ENCODE peak calls at places on chromosomes 4 and X, in seven cellular contexts. One of them, this sample, is unnamed.

GRCh38 chr4:101367201-101367600 is 19.9 kb upstream of the PPP3CA start:
- DNase-seq in DND-41: no peak
- DNase-seq in SK-MEL-5: no peak
- DNase-seq in HFFc6: peak
- DNase-seq in naive thymus-derived CD4-positive, alpha-beta T cell: no peak
- DNase-seq in activated CD4-positive, alpha-beta T cell treated with anti-CD3 and anti-CD28 coated beads, Interleukin-2, amount 50 U/mL, for 48 hours: no peak
- DNase-seq in nephron progenitor cell: no peak
- DNase-seq in this sample: no peak

GRCh38 chr4:87543835-87544461 is 14.8 kb upstream of the SPARCL1 start:
- DNase-seq in DND-41: no peak
- DNase-seq in SK-MEL-5: peak
- DNase-seq in HFFc6: peak
- DNase-seq in naive thymus-derived CD4-positive, alpha-beta T cell: no peak
- DNase-seq in activated CD4-positive, alpha-beta T cell treated with anti-CD3 and anti-CD28 coated beads, Interleukin-2, amount 50 U/mL, for 48 hours: no peak
- DNase-seq in nephron progenitor cell: no peak
- DNase-seq in this sample: no peak

GRCh38 chrX:144335402-144335801 is 451.5 kb downstream of the UBE2NL start:
- DNase-seq in DND-41: no peak
- DNase-seq in SK-MEL-5: peak
- DNase-seq in HFFc6: no peak
- DNase-seq in naive thymus-derived CD4-positive, alpha-beta T cell: no peak
- DNase-seq in activated CD4-positive, alpha-beta T cell treated with anti-CD3 and anti-CD28 coated beads, Interleukin-2, amount 50 U/mL, for 48 hours: no peak
- DNase-seq in nephron progenitor cell: no peak
- DNase-seq in this sample: no peak

GRCh38 chrX:133923113-133923512 is 62.3 kb downstream of the GPC3 start:
- DNase-seq in DND-41: peak
- DNase-seq in SK-MEL-5: no peak
- DNase-seq in HFFc6: no peak
- DNase-seq in naive thymus-derived CD4-positive, alpha-beta T cell: peak
- DNase-seq in activated CD4-positive, alpha-beta T cell treated with anti-CD3 and anti-CD28 coated beads, Interleukin-2, amount 50 U/mL, for 48 hours: peak
- DNase-seq in nephron progenitor cell: no peak
- DNase-seq in this sample: no peak

GRCh38 chrX:129600981-129601424 is 53.8 kb downstream of the APLN start:
- DNase-seq in DND-41: peak
- DNase-seq in SK-MEL-5: peak
- DNase-seq in HFFc6: no peak
- DNase-seq in naive thymus-derived CD4-positive, alpha-beta T cell: no peak
- DNase-seq in activated CD4-positive, alpha-beta T cell treated with anti-CD3 and anti-CD28 coated beads, Interleukin-2, amount 50 U/mL, for 48 hours: no peak
- DNase-seq in nephron progenitor cell: peak
- DNase-seq in this sample: peak

GRCh38 chrX:71067727-71068051 is 445 bp downstream of the SNX12 start:
- DNase-seq in DND-41: no peak
- DNase-seq in SK-MEL-5: no peak
- DNase-seq in HFFc6: no peak
- DNase-seq in naive thymus-derived CD4-positive, alpha-beta T cell: no peak
- DNase-seq in activated CD4-positive, alpha-beta T cell treated with anti-CD3 and anti-CD28 coated beads, Interleukin-2, amount 50 U/mL, for 48 hours: no peak
- DNase-seq in nephron progenitor cell: no peak
- DNase-seq in this sample: no peak

GRCh38 chr4:19993222-19993621 is 258.5 kb upstream of the SLIT2 start:
- DNase-seq in DND-41: peak
- DNase-seq in SK-MEL-5: no peak
- DNase-seq in HFFc6: no peak
- DNase-seq in naive thymus-derived CD4-positive, alpha-beta T cell: no peak
- DNase-seq in activated CD4-positive, alpha-beta T cell treated with anti-CD3 and anti-CD28 coated beads, Interleukin-2, amount 50 U/mL, for 48 hours: no peak
- DNase-seq in nephron progenitor cell: no peak
- DNase-seq in this sample: no peak

GRCh38 chr4:74105656-74106275 is 6.8 kb upstream of the CXCL2 start:
- DNase-seq in DND-41: no peak
- DNase-seq in SK-MEL-5: no peak
- DNase-seq in HFFc6: no peak
- DNase-seq in naive thymus-derived CD4-positive, alpha-beta T cell: no peak
- DNase-seq in activated CD4-positive, alpha-beta T cell treated with anti-CD3 and anti-CD28 coated beads, Interleukin-2, amount 50 U/mL, for 48 hours: no peak
- DNase-seq in nephron progenitor cell: no peak
- DNase-seq in this sample: no peak

GRCh38 chr4:55249476-55249875 is 96.6 kb upstream of the SRD5A3 start:
- DNase-seq in DND-41: no peak
- DNase-seq in SK-MEL-5: no peak
- DNase-seq in HFFc6: no peak
- DNase-seq in naive thymus-derived CD4-positive, alpha-beta T cell: no peak
- DNase-seq in activated CD4-positive, alpha-beta T cell treated with anti-CD3 and anti-CD28 coated beads, Interleukin-2, amount 50 U/mL, for 48 hours: no peak
- DNase-seq in nephron progenitor cell: no peak
- DNase-seq in this sample: no peak

GRCh38 chr4:14264437-14264836 is 636.9 kb upstream of the BOD1L1 start:
- DNase-seq in DND-41: no peak
- DNase-seq in SK-MEL-5: peak
- DNase-seq in HFFc6: no peak
- DNase-seq in naive thymus-derived CD4-positive, alpha-beta T cell: no peak
- DNase-seq in activated CD4-positive, alpha-beta T cell treated with anti-CD3 and anti-CD28 coated beads, Interleukin-2, amount 50 U/mL, for 48 hours: no peak
- DNase-seq in nephron progenitor cell: no peak
- DNase-seq in this sample: no peak

GRCh38 chrX:21374163-21374993 is at the start of gene CNKSR2:
- DNase-seq in DND-41: peak
- DNase-seq in SK-MEL-5: peak
- DNase-seq in HFFc6: no peak
- DNase-seq in naive thymus-derived CD4-positive, alpha-beta T cell: peak
- DNase-seq in activated CD4-positive, alpha-beta T cell treated with anti-CD3 and anti-CD28 coated beads, Interleukin-2, amount 50 U/mL, for 48 hours: peak
- DNase-seq in nephron progenitor cell: peak
- DNase-seq in this sample: peak

GRCh38 chrX:24646745-24647182 is 383 bp downstream of the PCYT1B start:
- DNase-seq in DND-41: no peak
- DNase-seq in SK-MEL-5: peak
- DNase-seq in HFFc6: no peak
- DNase-seq in naive thymus-derived CD4-positive, alpha-beta T cell: no peak
- DNase-seq in activated CD4-positive, alpha-beta T cell treated with anti-CD3 and anti-CD28 coated beads, Interleukin-2, amount 50 U/mL, for 48 hours: peak
- DNase-seq in nephron progenitor cell: peak
- DNase-seq in this sample: no peak

GRCh38 chr4:77395481-77395880 is 210.1 kb upstream of the CXCL13 start:
- DNase-seq in DND-41: no peak
- DNase-seq in SK-MEL-5: no peak
- DNase-seq in HFFc6: no peak
- DNase-seq in naive thymus-derived CD4-positive, alpha-beta T cell: no peak
- DNase-seq in activated CD4-positive, alpha-beta T cell treated with anti-CD3 and anti-CD28 coated beads, Interleukin-2, amount 50 U/mL, for 48 hours: no peak
- DNase-seq in nephron progenitor cell: no peak
- DNase-seq in this sample: no peak

GRCh38 chr4:146072381-146072780 is 103.1 kb upstream of the LSM6 start:
- DNase-seq in DND-41: no peak
- DNase-seq in SK-MEL-5: no peak
- DNase-seq in HFFc6: no peak
- DNase-seq in naive thymus-derived CD4-positive, alpha-beta T cell: no peak
- DNase-seq in activated CD4-positive, alpha-beta T cell treated with anti-CD3 and anti-CD28 coated beads, Interleukin-2, amount 50 U/mL, for 48 hours: no peak
- DNase-seq in nephron progenitor cell: no peak
- DNase-seq in this sample: no peak

GRCh38 chr4:81850701-81851100 is 379.0 kb upstream of the RASGEF1B start:
- DNase-seq in DND-41: no peak
- DNase-seq in SK-MEL-5: no peak
- DNase-seq in HFFc6: no peak
- DNase-seq in naive thymus-derived CD4-positive, alpha-beta T cell: no peak
- DNase-seq in activated CD4-positive, alpha-beta T cell treated with anti-CD3 and anti-CD28 coated beads, Interleukin-2, amount 50 U/mL, for 48 hours: no peak
- DNase-seq in nephron progenitor cell: no peak
- DNase-seq in this sample: no peak

GRCh38 chr4:88119951-88120350 is 38.5 kb downstream of the ABCG2 start:
- DNase-seq in DND-41: peak
- DNase-seq in SK-MEL-5: no peak
- DNase-seq in HFFc6: no peak
- DNase-seq in naive thymus-derived CD4-positive, alpha-beta T cell: no peak
- DNase-seq in activated CD4-positive, alpha-beta T cell treated with anti-CD3 and anti-CD28 coated beads, Interleukin-2, amount 50 U/mL, for 48 hours: no peak
- DNase-seq in nephron progenitor cell: no peak
- DNase-seq in this sample: no peak

GRCh38 chrX:38172596-38172995 is 48.1 kb downstream of the SRPX start:
- DNase-seq in DND-41: no peak
- DNase-seq in SK-MEL-5: peak
- DNase-seq in HFFc6: peak
- DNase-seq in naive thymus-derived CD4-positive, alpha-beta T cell: no peak
- DNase-seq in activated CD4-positive, alpha-beta T cell treated with anti-CD3 and anti-CD28 coated beads, Interleukin-2, amount 50 U/mL, for 48 hours: no peak
- DNase-seq in nephron progenitor cell: no peak
- DNase-seq in this sample: no peak

GRCh38 chr4:100849319-100849718 is 331.5 kb upstream of the EMCN start:
- DNase-seq in DND-41: no peak
- DNase-seq in SK-MEL-5: no peak
- DNase-seq in HFFc6: no peak
- DNase-seq in naive thymus-derived CD4-positive, alpha-beta T cell: no peak
- DNase-seq in activated CD4-positive, alpha-beta T cell treated with anti-CD3 and anti-CD28 coated beads, Interleukin-2, amount 50 U/mL, for 48 hours: no peak
- DNase-seq in nephron progenitor cell: no peak
- DNase-seq in this sample: no peak

GRCh38 chrX:16897445-16897844 is 27.3 kb upstream of the RBBP7 start:
- DNase-seq in DND-41: no peak
- DNase-seq in SK-MEL-5: no peak
- DNase-seq in HFFc6: no peak
- DNase-seq in naive thymus-derived CD4-positive, alpha-beta T cell: no peak
- DNase-seq in activated CD4-positive, alpha-beta T cell treated with anti-CD3 and anti-CD28 coated beads, Interleukin-2, amount 50 U/mL, for 48 hours: no peak
- DNase-seq in nephron progenitor cell: peak
- DNase-seq in this sample: no peak

GRCh38 chr4:115101675-115102074 is 11.7 kb downstream of the NDST4 start:
- DNase-seq in DND-41: no peak
- DNase-seq in SK-MEL-5: no peak
- DNase-seq in HFFc6: no peak
- DNase-seq in naive thymus-derived CD4-positive, alpha-beta T cell: no peak
- DNase-seq in activated CD4-positive, alpha-beta T cell treated with anti-CD3 and anti-CD28 coated beads, Interleukin-2, amount 50 U/mL, for 48 hours: no peak
- DNase-seq in nephron progenitor cell: no peak
- DNase-seq in this sample: no peak

GRCh38 chr4:110970642-110971041 is 347.8 kb upstream of the PITX2 start:
- DNase-seq in DND-41: peak
- DNase-seq in SK-MEL-5: peak
- DNase-seq in HFFc6: peak
- DNase-seq in naive thymus-derived CD4-positive, alpha-beta T cell: no peak
- DNase-seq in activated CD4-positive, alpha-beta T cell treated with anti-CD3 and anti-CD28 coated beads, Interleukin-2, amount 50 U/mL, for 48 hours: peak
- DNase-seq in nephron progenitor cell: peak
- DNase-seq in this sample: peak